ENCODE peak calls at places on chromosomes 16 and 17, in seven cellular contexts. One of them, this sample, is unnamed.

GRCh38 chr16:29974291-29975133 is 844 bp downstream of the TAOK2 start:
- DNase-seq in IMR-90: peak; percentile 12
- DNase-seq in upper lobe of right lung: peak; percentile 70
- DNase-seq in heart left ventricle: peak; percentile 70
- DNase-seq in H9: no peak
- DNase-seq in tibial artery: no peak
- DNase-seq in PC-3: peak; percentile 4
- DNase-seq in this sample: no peak

GRCh38 chr17:5237541-5238016 is 2.9 kb upstream of the SCIMP start:
- DNase-seq in tibial artery: peak; percentile 68
- DNase-seq in H9: peak; percentile 90
- DNase-seq in IMR-90: peak; percentile 50
- DNase-seq in PC-3: peak; percentile 60
- DNase-seq in heart left ventricle: peak; percentile 36
- DNase-seq in upper lobe of right lung: peak; percentile 69
- DNase-seq in this sample: peak; percentile 48

GRCh38 chr16:80265624-80266306 is 275.0 kb upstream of the DYNLRB2 start:
- DNase-seq in IMR-90: peak; percentile 16
- DNase-seq in PC-3: no peak
- DNase-seq in heart left ventricle: no peak
- DNase-seq in upper lobe of right lung: no peak
- DNase-seq in H9: no peak
- DNase-seq in tibial artery: no peak
- DNase-seq in this sample: peak; percentile 69

GRCh38 chr17:2718150-2718938 is 6.8 kb upstream of the CLUH start:
- DNase-seq in PC-3: no peak
- DNase-seq in IMR-90: no peak
- DNase-seq in tibial artery: no peak
- DNase-seq in upper lobe of right lung: no peak
- DNase-seq in H9: no peak
- DNase-seq in heart left ventricle: no peak
- DNase-seq in this sample: no peak

GRCh38 chr16:17364319-17365210 is 106.2 kb downstream of the XYLT1 start:
- DNase-seq in IMR-90: peak; percentile 94
- DNase-seq in tibial artery: no peak
- DNase-seq in upper lobe of right lung: no peak
- DNase-seq in H9: no peak
- DNase-seq in PC-3: no peak
- DNase-seq in heart left ventricle: no peak
- DNase-seq in this sample: no peak

GRCh38 chr17:56822725-56823124 is 11.0 kb downstream of the C17orf67 start:
- DNase-seq in IMR-90: no peak
- DNase-seq in H9: no peak
- DNase-seq in PC-3: no peak
- DNase-seq in upper lobe of right lung: no peak
- DNase-seq in tibial artery: no peak
- DNase-seq in heart left ventricle: peak; percentile 38
- DNase-seq in this sample: no peak

GRCh38 chr16:55368205-55368604 is 44.2 kb downstream of the IRX6 start:
- DNase-seq in H9: no peak
- DNase-seq in PC-3: no peak
- DNase-seq in tibial artery: no peak
- DNase-seq in IMR-90: no peak
- DNase-seq in heart left ventricle: no peak
- DNase-seq in upper lobe of right lung: no peak
- DNase-seq in this sample: no peak

GRCh38 chr16:9088848-9089247 is 2.6 kb upstream of the HAPSTR1 start:
- DNase-seq in IMR-90: no peak
- DNase-seq in heart left ventricle: no peak
- DNase-seq in upper lobe of right lung: no peak
- DNase-seq in tibial artery: no peak
- DNase-seq in H9: no peak
- DNase-seq in PC-3: no peak
- DNase-seq in this sample: no peak

GRCh38 chr17:44925731-44926697 is 10.7 kb upstream of the GFAP start:
- DNase-seq in H9: no peak
- DNase-seq in tibial artery: peak; percentile 43
- DNase-seq in PC-3: no peak
- DNase-seq in heart left ventricle: no peak
- DNase-seq in upper lobe of right lung: peak; percentile 49
- DNase-seq in IMR-90: no peak
- DNase-seq in this sample: no peak

GRCh38 chr17:64747938-64748540 is 85.9 kb upstream of the SMURF2 start:
- DNase-seq in IMR-90: peak; percentile 83
- DNase-seq in PC-3: no peak
- DNase-seq in tibial artery: peak; percentile 32
- DNase-seq in heart left ventricle: no peak
- DNase-seq in upper lobe of right lung: no peak
- DNase-seq in H9: no peak
- DNase-seq in this sample: no peak

GRCh38 chr17:4444782-4445473 is 11.2 kb downstream of the SPNS3 start:
- DNase-seq in upper lobe of right lung: peak; percentile 81
- DNase-seq in heart left ventricle: peak; percentile 88
- DNase-seq in PC-3: peak; percentile 71
- DNase-seq in tibial artery: no peak
- DNase-seq in IMR-90: no peak
- DNase-seq in H9: no peak
- DNase-seq in this sample: no peak

GRCh38 chr16:30948956-30949654 is at the start of gene ORAI3:
- DNase-seq in H9: peak; percentile 77
- DNase-seq in tibial artery: peak; percentile 89
- DNase-seq in IMR-90: peak; percentile 44
- DNase-seq in heart left ventricle: peak; percentile 86
- DNase-seq in upper lobe of right lung: peak; percentile 91
- DNase-seq in PC-3: peak; percentile 42
- DNase-seq in this sample: peak; percentile 67

GRCh38 chr16:12572316-12572985 is 231.2 kb downstream of the CPPED1 start:
- DNase-seq in PC-3: no peak
- DNase-seq in H9: no peak
- DNase-seq in tibial artery: peak; percentile 24
- DNase-seq in heart left ventricle: no peak
- DNase-seq in upper lobe of right lung: no peak
- DNase-seq in IMR-90: no peak
- DNase-seq in this sample: no peak

GRCh38 chr16:72568502-72568901 is 396.5 kb upstream of the PMFBP1 start:
- DNase-seq in H9: no peak
- DNase-seq in heart left ventricle: no peak
- DNase-seq in tibial artery: no peak
- DNase-seq in upper lobe of right lung: no peak
- DNase-seq in PC-3: no peak
- DNase-seq in IMR-90: no peak
- DNase-seq in this sample: peak; percentile 38

GRCh38 chr17:30812218-30813177 is 12.0 kb downstream of the CRLF3 start:
- DNase-seq in upper lobe of right lung: no peak
- DNase-seq in IMR-90: peak; percentile 37
- DNase-seq in H9: no peak
- DNase-seq in tibial artery: no peak
- DNase-seq in PC-3: peak; percentile 52
- DNase-seq in heart left ventricle: no peak
- DNase-seq in this sample: no peak

GRCh38 chr16:14111713-14112538 is 40.8 kb downstream of the MRTFB start:
- DNase-seq in H9: no peak
- DNase-seq in tibial artery: no peak
- DNase-seq in upper lobe of right lung: no peak
- DNase-seq in PC-3: peak; percentile 16
- DNase-seq in heart left ventricle: peak; percentile 61
- DNase-seq in IMR-90: no peak
- DNase-seq in this sample: no peak

GRCh38 chr16:10678655-10679054 is 16.1 kb downstream of the TEKT5 start:
- DNase-seq in IMR-90: no peak
- DNase-seq in tibial artery: no peak
- DNase-seq in PC-3: no peak
- DNase-seq in heart left ventricle: no peak
- DNase-seq in upper lobe of right lung: no peak
- DNase-seq in H9: no peak
- DNase-seq in this sample: no peak

GRCh38 chr17:20721151-20721550 is 141.6 kb downstream of the CDRT15L2 start:
- DNase-seq in IMR-90: no peak
- DNase-seq in H9: no peak
- DNase-seq in upper lobe of right lung: no peak
- DNase-seq in heart left ventricle: no peak
- DNase-seq in PC-3: peak; percentile 7
- DNase-seq in tibial artery: no peak
- DNase-seq in this sample: no peak

GRCh38 chr16:29977063-29977462 is 3.4 kb downstream of the TAOK2 start:
- DNase-seq in tibial artery: no peak
- DNase-seq in upper lobe of right lung: no peak
- DNase-seq in PC-3: no peak
- DNase-seq in H9: no peak
- DNase-seq in heart left ventricle: peak; percentile 63
- DNase-seq in IMR-90: no peak
- DNase-seq in this sample: no peak

GRCh38 chr17:4143563-4144410 is 790 bp downstream of the CYB5D2 start:
- DNase-seq in heart left ventricle: peak; percentile 93
- DNase-seq in H9: peak; percentile 95
- DNase-seq in tibial artery: peak; percentile 93
- DNase-seq in upper lobe of right lung: peak; percentile 95
- DNase-seq in PC-3: peak; percentile 84
- DNase-seq in IMR-90: peak; percentile 92
- DNase-seq in this sample: peak; percentile 73

GRCh38 chr16:3945751-3946603 is 65.5 kb upstream of the CREBBP start:
- DNase-seq in upper lobe of right lung: peak; percentile 77
- DNase-seq in tibial artery: no peak
- DNase-seq in H9: no peak
- DNase-seq in PC-3: peak; percentile 91
- DNase-seq in IMR-90: peak; percentile 99
- DNase-seq in heart left ventricle: peak; percentile 64
- DNase-seq in this sample: no peak

GRCh38 chr16:76676356-76676755 is 399.2 kb downstream of the CNTNAP4 start:
- DNase-seq in tibial artery: no peak
- DNase-seq in IMR-90: no peak
- DNase-seq in heart left ventricle: no peak
- DNase-seq in H9: peak; percentile 35
- DNase-seq in PC-3: peak; percentile 92
- DNase-seq in upper lobe of right lung: no peak
- DNase-seq in this sample: peak; percentile 55

GRCh38 chr16:58021661-58022551 is 3.6 kb upstream of the MMP15 start:
- DNase-seq in H9: no peak
- DNase-seq in IMR-90: peak; percentile 82
- DNase-seq in PC-3: peak; percentile 43
- DNase-seq in tibial artery: no peak
- DNase-seq in heart left ventricle: peak; percentile 21
- DNase-seq in upper lobe of right lung: peak; percentile 59
- DNase-seq in this sample: no peak
- H3K4me1 ChIP-seq in H9: peaks cover 6% of the 10 kb centered on the region
- H3K4me1 ChIP-seq in IMR-90: peaks cover 16% of the 10 kb centered on the region
- H3K4me1 ChIP-seq in PC-3: peaks cover 29% of the 10 kb centered on the region
- H3K4me1 ChIP-seq in tibial artery: peaks cover 35% of the 10 kb centered on the region
- H3K4me1 ChIP-seq in heart left ventricle: peaks cover 14% of the 10 kb centered on the region
- H3K4me1 ChIP-seq in upper lobe of right lung: peaks cover 32% of the 10 kb centered on the region
- H3K4me1 ChIP-seq in this sample: peaks cover 16% of the 10 kb centered on the region

GRCh38 chr17:76490112-76490710 is 11.0 kb downstream of the RHBDF2 start:
- DNase-seq in H9: no peak
- DNase-seq in tibial artery: no peak
- DNase-seq in IMR-90: no peak
- DNase-seq in upper lobe of right lung: no peak
- DNase-seq in heart left ventricle: no peak
- DNase-seq in PC-3: no peak
- DNase-seq in this sample: no peak

GRCh38 chr17:76487451-76488192 is 13.6 kb downstream of the RHBDF2 start:
- DNase-seq in IMR-90: no peak
- DNase-seq in heart left ventricle: no peak
- DNase-seq in upper lobe of right lung: no peak
- DNase-seq in H9: no peak
- DNase-seq in tibial artery: no peak
- DNase-seq in PC-3: no peak
- DNase-seq in this sample: no peak

GRCh38 chr17:76481091-76481655 is 13.8 kb downstream of the AANAT start:
- DNase-seq in IMR-90: no peak
- DNase-seq in PC-3: no peak
- DNase-seq in heart left ventricle: no peak
- DNase-seq in tibial artery: no peak
- DNase-seq in upper lobe of right lung: no peak
- DNase-seq in H9: no peak
- DNase-seq in this sample: no peak

GRCh38 chr17:76484228-76484725 is 16.9 kb downstream of the AANAT start:
- DNase-seq in PC-3: no peak
- DNase-seq in heart left ventricle: no peak
- DNase-seq in tibial artery: no peak
- DNase-seq in H9: no peak
- DNase-seq in upper lobe of right lung: no peak
- DNase-seq in IMR-90: no peak
- DNase-seq in this sample: no peak

DNA sequence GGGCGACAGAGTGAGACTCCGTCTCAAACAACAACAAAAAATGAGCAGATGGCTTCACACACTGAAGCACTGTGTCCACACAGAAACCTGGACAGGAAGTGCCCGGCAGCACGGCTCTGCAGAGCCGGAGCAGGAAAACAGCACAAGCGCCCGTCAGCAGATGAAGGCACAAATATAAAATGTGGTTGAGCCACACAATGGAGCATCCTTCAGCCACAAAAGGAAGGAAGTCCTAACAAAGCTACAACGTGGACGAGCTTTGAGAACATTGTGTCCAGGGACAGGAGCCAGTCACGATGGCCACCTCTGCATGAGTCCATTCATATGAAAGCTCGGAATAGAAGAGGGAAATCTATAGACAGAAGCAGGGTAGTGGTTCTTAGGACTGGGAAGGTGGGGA is 15.7 kb downstream of the RHBDF2 start:
- DNase-seq in heart left ventricle: peak; percentile 73
- DNase-seq in H9: no peak
- DNase-seq in IMR-90: no peak
- DNase-seq in PC-3: no peak
- DNase-seq in upper lobe of right lung: no peak
- DNase-seq in tibial artery: no peak
- DNase-seq in this sample: no peak
- H3K4me1 ChIP-seq in heart left ventricle: no peaks in the 10 kb centered on the region
- H3K4me1 ChIP-seq in H9: no peaks in the 10 kb centered on the region
- H3K4me1 ChIP-seq in IMR-90: peaks cover 4% of the 10 kb centered on the region
- H3K4me1 ChIP-seq in PC-3: peaks cover 5% of the 10 kb centered on the region
- H3K4me1 ChIP-seq in upper lobe of right lung: peaks cover under 1% of the 10 kb centered on the region
- H3K4me1 ChIP-seq in tibial artery: no peaks in the 10 kb centered on the region
- H3K4me1 ChIP-seq in this sample: no peaks in the 10 kb centered on the region

DNA sequence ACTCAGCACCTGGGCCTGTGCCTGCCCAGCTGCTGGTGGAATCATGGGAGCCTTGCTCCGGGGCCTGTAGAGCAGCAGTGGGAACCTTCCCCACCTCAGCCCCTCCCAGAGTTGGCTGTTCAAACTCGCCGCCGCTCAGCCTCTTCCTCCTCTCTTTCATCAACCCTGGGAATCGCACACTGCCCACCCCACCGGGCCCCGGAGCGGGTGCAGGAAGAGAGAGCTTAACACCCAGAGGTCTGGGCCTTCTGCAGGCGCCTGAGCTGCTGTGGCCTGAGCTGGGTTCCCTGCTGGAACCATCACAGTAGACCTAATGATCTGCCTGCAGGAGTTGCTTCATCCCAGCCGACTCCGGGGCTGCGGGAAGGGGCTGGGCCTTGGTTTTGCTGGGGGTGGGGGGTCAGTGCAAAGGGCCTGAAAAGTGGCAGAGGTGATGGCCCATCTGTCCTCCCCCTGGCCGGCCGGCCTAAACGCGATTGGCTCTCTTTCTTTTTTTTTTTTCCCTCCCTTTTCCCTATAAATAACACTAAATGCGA is 313.9 kb downstream of the SEC14L1 start:
- DNase-seq in tibial artery: no peak
- DNase-seq in upper lobe of right lung: no peak
- DNase-seq in H9: no peak
- DNase-seq in heart left ventricle: no peak
- DNase-seq in IMR-90: no peak
- DNase-seq in PC-3: no peak
- DNase-seq in this sample: no peak
- H3K4me1 ChIP-seq in tibial artery: peaks cover 49% of the 10 kb centered on the region
- H3K4me1 ChIP-seq in upper lobe of right lung: peaks cover 60% of the 10 kb centered on the region
- H3K4me1 ChIP-seq in H9: peaks cover 11% of the 10 kb centered on the region
- H3K4me1 ChIP-seq in heart left ventricle: peaks cover 5% of the 10 kb centered on the region
- H3K4me1 ChIP-seq in IMR-90: peaks cover 66% of the 10 kb centered on the region
- H3K4me1 ChIP-seq in PC-3: peaks cover 13% of the 10 kb centered on the region
- H3K4me1 ChIP-seq in this sample: peaks cover 43% of the 10 kb centered on the region

GRCh38 chr17:29443041-29443440 is 52.9 kb downstream of the TAOK1 start:
- DNase-seq in heart left ventricle: no peak
- DNase-seq in IMR-90: no peak
- DNase-seq in PC-3: no peak
- DNase-seq in tibial artery: no peak
- DNase-seq in upper lobe of right lung: no peak
- DNase-seq in H9: no peak
- DNase-seq in this sample: no peak
- H3K4me1 ChIP-seq in heart left ventricle: peaks cover 5% of the 10 kb centered on the region
- H3K4me1 ChIP-seq in IMR-90: peaks cover 3% of the 10 kb centered on the region
- H3K4me1 ChIP-seq in PC-3: no peaks in the 10 kb centered on the region
- H3K4me1 ChIP-seq in tibial artery: peaks cover 23% of the 10 kb centered on the region
- H3K4me1 ChIP-seq in upper lobe of right lung: no peaks in the 10 kb centered on the region
- H3K4me1 ChIP-seq in H9: no peaks in the 10 kb centered on the region
- H3K4me1 ChIP-seq in this sample: no peaks in the 10 kb centered on the region

This sample was measured in Caco-2.